ENCODE peak calls at places on chromosomes 2 and 18, in six cellular contexts. One of them, this sample, is unnamed.
A peak's percentile ranks its signal among the peaks of the same experiment; 100 is the strongest.

GRCh38 chr2:172655091-172655837 is 80.4 kb upstream of the RAPGEF4 start:
- DNase-seq in IMR-90: peak; percentile 96
- DNase-seq in heart left ventricle: no peak
- DNase-seq in A549: no peak
- DNase-seq in tibial nerve: no peak
- DNase-seq in ovary: no peak
- DNase-seq in this sample: no peak

GRCh38 chr2:126227250-126227649 is 428.7 kb upstream of the GYPC start:
- DNase-seq in IMR-90: no peak
- DNase-seq in heart left ventricle: no peak
- DNase-seq in A549: no peak
- DNase-seq in tibial nerve: no peak
- DNase-seq in ovary: no peak
- DNase-seq in this sample: no peak

GRCh38 chr2:237118025-237118424 is 32.3 kb downstream of the COPS8 start:
- DNase-seq in IMR-90: peak; percentile 62
- DNase-seq in heart left ventricle: no peak
- DNase-seq in A549: no peak
- DNase-seq in tibial nerve: no peak
- DNase-seq in ovary: no peak
- DNase-seq in this sample: no peak

GRCh38 chr2:218465987-218466633 is 47.2 kb downstream of the VIL1 start:
- DNase-seq in IMR-90: peak; percentile 36
- DNase-seq in heart left ventricle: no peak
- DNase-seq in A549: no peak
- DNase-seq in tibial nerve: no peak
- DNase-seq in ovary: no peak
- DNase-seq in this sample: no peak

GRCh38 chr2:237686659-237687136 is 59.3 kb downstream of the LRRFIP1 start:
- DNase-seq in IMR-90: peak; percentile 43
- DNase-seq in heart left ventricle: no peak
- DNase-seq in A549: no peak
- DNase-seq in tibial nerve: no peak
- DNase-seq in ovary: no peak
- DNase-seq in this sample: no peak

GRCh38 chr2:231934441-231935206 is 8.4 kb upstream of the NPPC start:
- DNase-seq in IMR-90: no peak
- DNase-seq in heart left ventricle: peak; percentile 36
- DNase-seq in A549: no peak
- DNase-seq in tibial nerve: no peak
- DNase-seq in ovary: no peak
- DNase-seq in this sample: no peak

GRCh38 chr18:79404567-79404910 is 8.8 kb downstream of the NFATC1 start:
- DNase-seq in IMR-90: no peak
- DNase-seq in heart left ventricle: no peak
- DNase-seq in A549: no peak
- DNase-seq in tibial nerve: no peak
- DNase-seq in ovary: peak; percentile 25
- DNase-seq in this sample: no peak

GRCh38 chr2:44949329-44950151 is 8.0 kb downstream of the SIX3 start:
- DNase-seq in IMR-90: peak; percentile 12
- DNase-seq in heart left ventricle: no peak
- DNase-seq in A549: no peak
- DNase-seq in tibial nerve: no peak
- DNase-seq in ovary: no peak
- DNase-seq in this sample: no peak

GRCh38 chr18:61554117-61554776 is 221.0 kb downstream of the CDH20 start:
- DNase-seq in IMR-90: no peak
- DNase-seq in heart left ventricle: no peak
- DNase-seq in A549: no peak
- DNase-seq in tibial nerve: no peak
- DNase-seq in ovary: peak; percentile 25
- DNase-seq in this sample: no peak

GRCh38 chr18:77055429-77056310 is 76.9 kb downstream of the MBP start:
- DNase-seq in IMR-90: peak; percentile 58
- DNase-seq in heart left ventricle: peak; percentile 51
- DNase-seq in A549: no peak
- DNase-seq in tibial nerve: no peak
- DNase-seq in ovary: no peak
- DNase-seq in this sample: no peak

GRCh38 chr2:24702800-24703199 is 90.4 kb downstream of the PTRHD1 start:
- DNase-seq in IMR-90: peak; percentile 94
- DNase-seq in heart left ventricle: no peak
- DNase-seq in A549: peak; percentile 15
- DNase-seq in tibial nerve: no peak
- DNase-seq in ovary: no peak
- DNase-seq in this sample: no peak

GRCh38 chr2:109162999-109163398 is 34.0 kb downstream of the SH3RF3 start:
- DNase-seq in IMR-90: no peak
- DNase-seq in heart left ventricle: peak; percentile 83
- DNase-seq in A549: no peak
- DNase-seq in tibial nerve: peak; percentile 48
- DNase-seq in ovary: no peak
- DNase-seq in this sample: no peak

GRCh38 chr2:216559625-216560156 is 61.0 kb downstream of the RPL37A start:
- DNase-seq in IMR-90: no peak
- DNase-seq in heart left ventricle: no peak
- DNase-seq in A549: no peak
- DNase-seq in tibial nerve: no peak
- DNase-seq in ovary: no peak
- DNase-seq in this sample: no peak

GRCh38 chr18:45275367-45276113 is 339.7 kb upstream of the SLC14A2 start:
- DNase-seq in IMR-90: peak; percentile 45
- DNase-seq in heart left ventricle: no peak
- DNase-seq in A549: no peak
- DNase-seq in tibial nerve: peak; percentile 32
- DNase-seq in ovary: no peak
- DNase-seq in this sample: no peak

GRCh38 chr2:222380456-222380855 is 43.9 kb upstream of the SGPP2 start:
- DNase-seq in IMR-90: no peak
- DNase-seq in heart left ventricle: no peak
- DNase-seq in A549: no peak
- DNase-seq in tibial nerve: no peak
- DNase-seq in ovary: no peak
- DNase-seq in this sample: no peak

GRCh38 chr2:128646691-128647090 is 328.0 kb upstream of the HS6ST1 start:
- DNase-seq in IMR-90: no peak
- DNase-seq in heart left ventricle: no peak
- DNase-seq in A549: no peak
- DNase-seq in tibial nerve: no peak
- DNase-seq in ovary: no peak
- DNase-seq in this sample: peak; percentile 67

GRCh38 chr2:26970244-26970927 is at the start of gene MAPRE3:
- DNase-seq in IMR-90: peak; percentile 57
- DNase-seq in heart left ventricle: peak; percentile 84
- DNase-seq in A549: peak; percentile 95
- DNase-seq in tibial nerve: peak; percentile 64
- DNase-seq in ovary: peak; percentile 88
- DNase-seq in this sample: no peak

GRCh38 chr2:197076652-197077051 is 150.1 kb upstream of the PGAP1 start:
- DNase-seq in IMR-90: no peak
- DNase-seq in heart left ventricle: no peak
- DNase-seq in A549: no peak
- DNase-seq in tibial nerve: no peak
- DNase-seq in ovary: no peak
- DNase-seq in this sample: no peak

GRCh38 chr18:55224086-55224625 is 264.9 kb upstream of the CCDC68 start:
- DNase-seq in IMR-90: peak; percentile 55
- DNase-seq in heart left ventricle: no peak
- DNase-seq in A549: no peak
- DNase-seq in tibial nerve: no peak
- DNase-seq in ovary: no peak
- DNase-seq in this sample: no peak

GRCh38 chr2:65075605-65076344 is 19.6 kb downstream of the CEP68 start:
- DNase-seq in IMR-90: no peak
- DNase-seq in heart left ventricle: peak; percentile 68
- DNase-seq in A549: no peak
- DNase-seq in tibial nerve: no peak
- DNase-seq in ovary: peak; percentile 52
- DNase-seq in this sample: no peak

GRCh38 chr2:65077898-65078297 is 21.7 kb downstream of the CEP68 start:
- DNase-seq in IMR-90: no peak
- DNase-seq in heart left ventricle: no peak
- DNase-seq in A549: no peak
- DNase-seq in tibial nerve: no peak
- DNase-seq in ovary: no peak
- DNase-seq in this sample: no peak

GRCh38 chr2:65076345-65076710 is 20.1 kb downstream of the CEP68 start:
- DNase-seq in IMR-90: peak; percentile 84
- DNase-seq in heart left ventricle: no peak
- DNase-seq in A549: no peak
- DNase-seq in tibial nerve: no peak
- DNase-seq in ovary: no peak
- DNase-seq in this sample: no peak

GRCh38 chr2:65073879-65074565 is 17.8 kb downstream of the CEP68 start:
- DNase-seq in IMR-90: no peak
- DNase-seq in heart left ventricle: no peak
- DNase-seq in A549: no peak
- DNase-seq in tibial nerve: no peak
- DNase-seq in ovary: no peak
- DNase-seq in this sample: no peak

GRCh38 chr2:65075176-65075575 is 19.0 kb downstream of the CEP68 start:
- DNase-seq in IMR-90: peak; percentile 29
- DNase-seq in heart left ventricle: no peak
- DNase-seq in A549: no peak
- DNase-seq in tibial nerve: no peak
- DNase-seq in ovary: no peak
- DNase-seq in this sample: no peak
- TF ChIP-seq POLR2A in IMR-90: no peak
- TF ChIP-seq POLR2A in heart left ventricle: no peak
- TF ChIP-seq POLR2A in A549: no peak
- TF ChIP-seq POLR2A in tibial nerve: no peak
- TF ChIP-seq POLR2A in ovary: no peak
- TF ChIP-seq POLR2A in this sample: no peak

GRCh38 chr18:5628512-5629255 is 84.9 kb upstream of the EPB41L3 start:
- DNase-seq in IMR-90: peak; percentile 17
- DNase-seq in heart left ventricle: peak; percentile 67
- DNase-seq in A549: no peak
- DNase-seq in tibial nerve: no peak
- DNase-seq in ovary: peak; percentile 41
- DNase-seq in this sample: no peak

GRCh38 chr18:5630766-5631413 is 87.1 kb upstream of the EPB41L3 start:
- DNase-seq in IMR-90: no peak
- DNase-seq in heart left ventricle: peak; percentile 30
- DNase-seq in A549: no peak
- DNase-seq in tibial nerve: no peak
- DNase-seq in ovary: peak; percentile 72
- DNase-seq in this sample: no peak

GRCh38 chr18:5632041-5632440 is 88.2 kb upstream of the EPB41L3 start:
- DNase-seq in IMR-90: no peak
- DNase-seq in heart left ventricle: no peak
- DNase-seq in A549: no peak
- DNase-seq in tibial nerve: no peak
- DNase-seq in ovary: no peak
- DNase-seq in this sample: no peak

GRCh38 chr18:5627756-5628511 is 84.1 kb upstream of the EPB41L3 start:
- DNase-seq in IMR-90: no peak
- DNase-seq in heart left ventricle: peak; percentile 64
- DNase-seq in A549: no peak
- DNase-seq in tibial nerve: no peak
- DNase-seq in ovary: no peak
- DNase-seq in this sample: no peak

GRCh38 chr18:5630057-5630765 is 86.4 kb upstream of the EPB41L3 start:
- DNase-seq in IMR-90: peak; percentile 41
- DNase-seq in heart left ventricle: peak; percentile 87
- DNase-seq in A549: peak; percentile 31
- DNase-seq in tibial nerve: peak; percentile 52
- DNase-seq in ovary: no peak
- DNase-seq in this sample: no peak
- TF ChIP-seq POLR2A in IMR-90: no peak
- TF ChIP-seq POLR2A in heart left ventricle: peak; percentile 21
- TF ChIP-seq POLR2A in A549: no peak
- TF ChIP-seq POLR2A in tibial nerve: no peak
- TF ChIP-seq POLR2A in ovary: peak; percentile 59
- TF ChIP-seq POLR2A in this sample: peak; percentile 17

DNA sequence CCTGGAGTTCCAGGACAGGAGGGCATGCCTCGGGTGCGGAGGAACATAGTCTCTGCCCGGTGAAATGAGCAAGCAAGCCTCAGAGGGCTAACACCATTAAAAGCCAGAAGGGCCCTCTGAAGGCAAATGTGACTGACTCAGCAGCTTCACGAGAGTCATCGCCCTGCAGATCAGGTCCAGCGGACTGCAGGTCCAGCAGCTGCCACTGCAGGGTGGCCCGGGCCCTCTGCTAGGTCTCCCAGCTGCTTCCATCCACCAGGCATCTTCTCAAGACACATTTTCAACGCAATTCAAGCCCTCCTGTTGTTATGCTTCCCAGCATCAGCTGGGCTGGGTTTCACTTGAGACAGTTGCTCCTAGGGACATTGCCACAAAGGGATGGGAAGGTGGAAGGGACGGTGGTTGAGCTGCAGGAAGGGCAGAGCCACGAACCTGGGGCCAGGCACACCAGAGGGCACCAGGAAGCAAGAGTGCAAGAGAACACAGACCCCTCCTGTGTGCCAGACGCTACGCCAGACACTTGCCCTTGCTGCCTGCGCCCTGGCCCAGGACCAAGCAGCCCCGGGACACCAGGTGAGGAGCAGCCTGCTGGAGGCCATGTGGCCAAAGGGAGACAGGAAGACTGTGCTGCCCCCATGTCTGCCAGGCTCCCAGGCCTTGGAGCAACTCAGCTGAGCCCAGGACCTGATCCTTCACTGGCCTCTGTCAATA is 173.0 kb downstream of the HDAC4 start:
- DNase-seq in IMR-90: peak; percentile 52
- DNase-seq in heart left ventricle: peak; percentile 67
- DNase-seq in A549: no peak
- DNase-seq in tibial nerve: no peak
- DNase-seq in ovary: no peak
- DNase-seq in this sample: no peak
- TF ChIP-seq POLR2A in IMR-90: no peak
- TF ChIP-seq POLR2A in heart left ventricle: no peak
- TF ChIP-seq POLR2A in A549: no peak
- TF ChIP-seq POLR2A in tibial nerve: no peak
- TF ChIP-seq POLR2A in ovary: no peak
- TF ChIP-seq POLR2A in this sample: no peak

DNA sequence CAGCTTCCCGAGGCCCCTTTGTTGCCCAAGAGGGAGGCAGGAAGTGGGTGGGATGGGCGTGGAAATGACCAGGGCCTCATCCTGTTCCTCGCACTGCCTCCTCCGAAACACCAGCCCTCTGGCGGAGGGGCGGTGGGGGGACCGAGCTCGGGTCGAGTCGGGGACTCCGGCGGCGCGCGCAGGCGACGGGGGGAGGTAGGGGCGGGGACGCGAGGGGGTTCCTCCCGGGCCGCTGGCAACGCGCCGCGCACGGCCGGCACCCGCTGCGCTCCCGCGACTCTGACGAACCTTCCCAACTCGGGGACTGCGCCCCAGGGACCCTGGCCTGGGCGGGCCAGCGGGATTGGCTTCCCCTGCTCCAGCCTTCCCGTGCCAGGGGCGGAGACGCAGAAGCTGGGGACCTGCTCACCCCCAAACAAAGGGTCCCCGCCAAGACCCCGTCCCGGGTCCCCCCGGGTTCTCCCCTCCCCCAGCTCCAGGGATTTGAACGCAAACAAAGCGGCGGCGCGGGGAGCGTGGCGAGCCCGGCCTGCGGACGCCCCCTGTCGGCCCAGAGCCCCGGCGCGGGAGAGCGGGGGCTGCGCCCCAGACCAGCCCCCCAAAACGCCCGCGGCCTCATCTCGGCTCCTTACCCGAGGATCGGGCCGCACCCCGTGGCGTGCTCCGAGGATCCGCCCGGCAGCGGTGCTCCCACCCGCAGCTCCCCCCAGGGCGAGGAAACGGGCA is 1.2 kb downstream of the SEMA4C start:
- DNase-seq in IMR-90: peak; percentile 91
- DNase-seq in heart left ventricle: peak; percentile 95
- DNase-seq in A549: peak; percentile 89
- DNase-seq in tibial nerve: peak; percentile 86
- DNase-seq in ovary: peak; percentile 91
- DNase-seq in this sample: no peak
- TF ChIP-seq POLR2A in IMR-90: peak; percentile 70
- TF ChIP-seq POLR2A in heart left ventricle: peak; percentile 40
- TF ChIP-seq POLR2A in A549: peak; percentile 77
- TF ChIP-seq POLR2A in tibial nerve: peak; percentile 36
- TF ChIP-seq POLR2A in ovary: peak; percentile 17
- TF ChIP-seq POLR2A in this sample: peak; percentile 12

This sample was measured in vagina.